ENCODE peak calls at places on chromosomes 1 and 21, in six cellular contexts. I is ovary, C is sigmoid colon, S is K562, O is tibial nerve, D is SK-N-SH. L is an unnamed sample.

GRCh38 chr21:17921579-17922530 is 102.7 kb upstream of the C21orf91 start:
- DNase-seq in I (no peak), C (no peak), S (no peak), O (peak; percentile 41), D (peak; percentile 19), L (no peak)

GRCh38 chr21:35222541-35222941 is 173.4 kb upstream of the RUNX1 start:
- DNase-seq in I (no peak), C (no peak), S (no peak), O (no peak), D (no peak), L (no peak)

GRCh38 chr1:1730870-1731269 is 6.7 kb upstream of the CDK11A start:
- DNase-seq in I (no peak), C (no peak), S (no peak), O (no peak), D (no peak), L (peak; percentile 49)

GRCh38 chr1:30068787-30069472 is 654.5 kb downstream of the MATN1 start:
- DNase-seq in I (no peak), C (no peak), S (no peak), O (no peak), D (no peak), L (no peak)

GRCh38 chr21:34072145-34073031 is 990 bp upstream of the MRPS6 start:
- DNase-seq in I (peak; percentile 39), C (peak; percentile 79), S (no peak), O (peak; percentile 25), D (no peak), L (peak; percentile 80)

GRCh38 chr1:151184211-151184610 is 5.8 kb downstream of the VPS72 start:
- DNase-seq in I (no peak), C (no peak), S (no peak), O (no peak), D (no peak), L (no peak)

GRCh38 chr1:113021430-113022085 is 51.4 kb upstream of the LRIG2 start:
- DNase-seq in I (no peak), C (no peak), S (no peak), O (peak; percentile 6), D (no peak), L (no peak)

GRCh38 chr1:91684599-91685196 is 184.0 kb downstream of the CDC7 start:
- DNase-seq in I (no peak), C (no peak), S (peak; percentile 33), O (no peak), D (no peak), L (no peak)

GRCh38 chr1:39359028-39359570 is 132.3 kb upstream of the BMP8A start:
- DNase-seq in I (peak; percentile 42), C (peak; percentile 72), S (no peak), O (no peak), D (no peak), L (no peak)
- H3K27ac ChIP-seq in I (no peak overlapping the region), C (peak overlapping the region; percentile 69), S (no peak overlapping the region), O (no peak overlapping the region), D (no peak overlapping the region), L (no peak overlapping the region)

GRCh38 chr1:167824163-167824794 is 89.7 kb downstream of the ADCY10 start:
- DNase-seq in I (no peak), C (no peak), S (peak; percentile 59), O (no peak), D (no peak), L (no peak)

GRCh38 chr1:167819849-167820683 is 93.9 kb downstream of the ADCY10 start:
- DNase-seq in I (peak; percentile 75), C (peak; percentile 86), S (peak; percentile 93), O (peak; percentile 31), D (peak; percentile 92), L (peak; percentile 80)

GRCh38 chr1:167821969-167822685 is 91.8 kb downstream of the ADCY10 start:
- DNase-seq in I (no peak), C (no peak), S (peak; percentile 52), O (no peak), D (no peak), L (no peak)

GRCh38 chr1:167821356-167821685 is 92.6 kb downstream of the ADCY10 start:
- DNase-seq in I (no peak), C (no peak), S (peak; percentile 57), O (no peak), D (no peak), L (no peak)

GRCh38 chr1:167820684-167821355 is 93.1 kb downstream of the ADCY10 start:
- DNase-seq in I (no peak), C (no peak), S (peak; percentile 81), O (no peak), D (no peak), L (no peak)
- H3K4me3 ChIP-seq in I (no peak overlapping the region), C (no peak overlapping the region), S (peak overlapping the region; percentile 38), O (no peak overlapping the region), D (no peak overlapping the region), L (peak overlapping the region; percentile 53)

GRCh38 chr1:201335901-201336300 is 41.6 kb downstream of the TNNT2 start:
- DNase-seq in I (no peak), C (peak; percentile 35), S (no peak), O (no peak), D (no peak), L (peak; percentile 58)
- TF ChIP-seq EP300 in I (no peak), C (no peak), S (no peak), O (no peak), D (no peak), L (no peak)

GRCh38 chr1:169727307-169727706 is 6.6 kb downstream of the SELE start:
- DNase-seq in I (no peak), C (no peak), S (no peak), O (no peak), D (no peak), L (no peak)
- H3K27ac ChIP-seq in I (no peak overlapping the region), C (no peak overlapping the region), S (no peak overlapping the region), O (no peak overlapping the region), D (no peak overlapping the region), L (no peak overlapping the region)

DNA sequence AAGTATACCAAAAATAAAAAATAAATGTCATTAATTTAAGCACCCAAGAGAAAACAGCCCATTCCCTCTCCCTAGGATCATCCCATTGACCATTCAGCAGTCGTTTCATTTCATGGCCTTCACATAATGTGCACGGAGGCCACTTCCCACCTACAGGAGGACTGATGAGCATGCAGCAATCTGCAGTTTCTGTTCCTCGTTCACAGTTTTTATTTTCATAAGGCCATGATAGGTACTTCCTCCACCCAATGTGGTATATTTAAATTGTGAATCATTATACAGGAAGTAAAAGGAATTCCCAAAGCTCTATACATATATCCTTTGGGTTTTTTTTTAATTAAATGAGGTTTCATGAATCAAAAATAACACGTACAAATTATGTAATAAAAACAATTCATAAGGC is 27.7 kb upstream of the SLC44A3 start:
- DNase-seq in I (no peak), C (peak; percentile 68), S (no peak), O (no peak), D (no peak), L (no peak)
- H3K4me3 ChIP-seq in I (no peak overlapping the region), C (no peak overlapping the region), S (no peak overlapping the region), O (no peak overlapping the region), D (no peak overlapping the region), L (no peak overlapping the region)

GRCh38 chr1:22972063-22972405 is 632 bp downstream of the LACTBL1 start:
- DNase-seq in I (no peak), C (no peak), S (no peak), O (no peak), D (no peak), L (no peak)
- TF ChIP-seq EP300 in I (no peak), C (no peak), S (no peak), O (no peak), D (no peak), L (no peak)

DNA sequence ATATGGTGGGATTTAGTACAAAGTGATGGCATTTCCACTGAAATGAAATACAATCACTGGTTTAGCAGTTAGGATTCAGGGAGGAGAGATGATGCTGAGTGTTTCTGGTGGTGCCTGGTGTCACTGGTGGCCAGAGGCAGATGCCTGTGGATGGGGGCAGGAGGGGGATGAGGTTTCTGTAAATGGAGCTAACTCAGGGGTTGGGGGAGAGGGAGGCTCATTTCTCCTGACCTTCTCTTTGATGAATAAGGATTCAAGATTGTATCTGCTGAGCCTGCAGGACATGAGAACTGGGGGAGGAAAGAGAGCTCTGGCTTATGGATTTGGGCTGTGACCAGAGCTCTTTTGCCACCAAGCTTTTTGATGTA is 151.0 kb downstream of the CAMTA1 start:
- DNase-seq in I (no peak), C (no peak), S (no peak), O (no peak), D (peak; percentile 65), L (no peak)
- H3K27ac ChIP-seq in I (no peak overlapping the region), C (no peak overlapping the region), S (no peak overlapping the region), O (no peak overlapping the region), D (no peak overlapping the region), L (no peak overlapping the region)

DNA sequence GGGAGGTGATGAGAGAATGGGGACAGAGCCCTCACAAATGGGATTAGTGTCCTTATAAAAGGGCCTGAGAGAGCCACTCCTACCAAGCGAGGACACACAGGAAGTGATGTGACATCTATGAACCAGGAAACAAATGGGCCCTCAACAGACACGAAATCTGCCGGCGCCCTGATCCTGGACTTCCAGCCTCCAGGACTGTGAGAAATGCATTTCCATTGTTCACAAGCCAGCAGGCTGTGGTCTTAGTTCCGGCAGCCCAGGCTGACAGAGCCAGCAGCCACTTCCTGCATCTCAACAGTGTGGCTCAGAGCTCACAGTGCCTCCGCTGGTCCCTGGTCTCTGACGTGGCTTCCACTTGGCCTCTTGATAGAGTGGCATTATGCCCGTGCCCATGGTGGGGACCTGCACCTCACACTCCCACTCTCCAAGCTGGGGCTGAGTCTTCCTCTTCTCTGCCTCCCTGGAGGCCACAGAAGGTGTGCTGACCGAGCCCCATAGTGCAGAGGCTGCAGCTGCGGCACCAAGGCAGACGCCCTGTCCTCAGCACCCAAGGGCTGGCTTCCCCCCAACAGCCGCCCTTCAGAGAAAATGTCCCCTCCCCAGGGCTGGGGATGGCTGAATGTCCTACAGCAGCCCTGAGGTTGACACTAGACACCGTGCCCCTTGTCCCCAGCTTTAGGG is 44.9 kb downstream of the ACOT7 start:
- DNase-seq in I (no peak), C (no peak), S (no peak), O (no peak), D (no peak), L (no peak)
- H3K4me3 ChIP-seq in I (no peak overlapping the region), C (no peak overlapping the region), S (no peak overlapping the region), O (no peak overlapping the region), D (no peak overlapping the region), L (no peak overlapping the region)

GRCh38 chr1:160401487-160401805 is 1.1 kb downstream of the VANGL2 start:
- DNase-seq in I (no peak), C (no peak), S (no peak), O (no peak), D (no peak), L (no peak)

GRCh38 chr1:160400646-160401486 is 502 bp downstream of the VANGL2 start:
- DNase-seq in I (peak; percentile 42), C (no peak), S (no peak), O (no peak), D (peak; percentile 86), L (no peak)

GRCh38 chr1:160399544-160400283 is 650 bp upstream of the VANGL2 start:
- DNase-seq in I (no peak), C (no peak), S (no peak), O (no peak), D (no peak), L (no peak)

GRCh38 chr1:160398823-160399222 is 1.5 kb upstream of the VANGL2 start:
- DNase-seq in I (no peak), C (no peak), S (peak; percentile 40), O (no peak), D (no peak), L (no peak)

DNA sequence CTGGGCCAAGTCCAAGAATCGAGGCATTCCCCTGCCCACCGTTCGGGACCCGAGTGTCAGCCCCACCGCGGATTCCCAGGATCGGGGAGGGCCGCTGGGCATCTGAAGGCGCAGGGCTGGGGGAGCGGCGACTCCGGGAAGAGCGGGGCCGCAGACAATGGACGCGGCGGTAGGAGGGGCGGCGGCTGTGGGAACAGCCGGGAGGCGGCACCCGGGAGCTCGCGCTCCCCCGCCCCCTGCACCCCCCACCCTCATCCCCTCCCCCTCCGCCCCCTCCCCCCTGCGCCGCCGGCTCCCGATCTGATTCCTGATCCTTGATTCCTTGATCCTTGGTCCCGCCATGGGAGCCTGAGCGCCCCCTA is at the start of gene VANGL2:
- DNase-seq in I (peak; percentile 83), C (peak; percentile 89), S (peak; percentile 85), O (peak; percentile 47), D (peak; percentile 95), L (no peak)
- TF ChIP-seq EP300 in I (no peak), C (no peak), S (peak; percentile 99), O (no peak), D (peak; percentile 100), L (no peak)